ENCODE peak calls at places on chromosomes 2 and 18, in eight cellular contexts. P, G, T, A, M, K, X and C are unnamed samples. For H3K36me3, the result is how much of the 10 kb centered on the place peaks cover.

GRCh38 chr2:4678937-4679336 is 975.6 kb downstream of the DCDC2C start:
- ATAC-seq in K (no peak), A (no peak), X (no peak), M (no peak), T (no peak), P (no peak), G (no peak), C (no peak)

GRCh38 chr2:98915751-98916358 is 20.2 kb downstream of the CRACDL start:
- ATAC-seq in P (no peak), X (no peak), T (no peak), G (no peak), K (no peak), M (no peak), A (no peak), C (no peak)

GRCh38 chr2:127569274-127570065 is 34.0 kb downstream of the MYO7B start:
- ATAC-seq in K (peak), G (no peak), X (peak), M (no peak), P (no peak), T (peak), A (no peak), C (peak)

GRCh38 chr18:62399781-62400308 is 74.7 kb downstream of the TNFRSF11A start:
- ATAC-seq in K (peak), X (peak), A (peak), G (peak), T (peak), M (peak), P (no peak), C (peak)

GRCh38 chr2:10369269-10370255 is 66.9 kb downstream of the HPCAL1 start:
- ATAC-seq in X (no peak), P (peak), G (peak), M (peak), K (no peak), T (no peak), A (no peak), C (no peak)

GRCh38 chr2:136247204-136247990 is 129.4 kb upstream of the CXCR4 start:
- ATAC-seq in K (no peak), T (no peak), P (no peak), A (no peak), X (no peak), M (no peak), G (no peak), C (peak)

GRCh38 chr2:191030521-191031154 is 16.7 kb upstream of the STAT1 start:
- ATAC-seq in P (peak), T (peak), X (peak), M (peak), K (peak), A (peak), G (peak), C (peak)

GRCh38 chr2:10303174-10303633 is 500 bp downstream of the HPCAL1 start:
- ATAC-seq in P (no peak), T (peak), M (peak), X (peak), K (peak), G (peak), A (peak), C (no peak)

GRCh38 chr2:241258505-241259160 is 56.8 kb downstream of the HDLBP start:
- ATAC-seq in P (no peak), M (no peak), T (no peak), A (no peak), G (no peak), X (no peak), K (no peak), C (no peak)
- H3K36me3 ChIP-seq in P (half or more), M (half or more), T (under half), A (half or more), G (half or more), X (under half), K (half or more), C (under half)

GRCh38 chr2:231111987-231112386 is 12.9 kb downstream of the HTR2B start:
- ATAC-seq in G (no peak), P (no peak), X (no peak), K (no peak), T (no peak), M (no peak), A (no peak), C (no peak)

GRCh38 chr2:231117148-231117547 is 7.7 kb downstream of the HTR2B start:
- ATAC-seq in A (no peak), G (no peak), P (no peak), K (no peak), M (no peak), T (no peak), X (no peak), C (no peak)

GRCh38 chr2:231110551-231110950 is 14.3 kb downstream of the HTR2B start:
- ATAC-seq in K (no peak), T (no peak), G (no peak), M (no peak), A (no peak), P (no peak), X (no peak), C (no peak)

GRCh38 chr2:231115651-231116050 is 9.2 kb downstream of the HTR2B start:
- ATAC-seq in P (no peak), M (no peak), T (no peak), G (no peak), K (no peak), A (peak), X (no peak), C (no peak)

DNA sequence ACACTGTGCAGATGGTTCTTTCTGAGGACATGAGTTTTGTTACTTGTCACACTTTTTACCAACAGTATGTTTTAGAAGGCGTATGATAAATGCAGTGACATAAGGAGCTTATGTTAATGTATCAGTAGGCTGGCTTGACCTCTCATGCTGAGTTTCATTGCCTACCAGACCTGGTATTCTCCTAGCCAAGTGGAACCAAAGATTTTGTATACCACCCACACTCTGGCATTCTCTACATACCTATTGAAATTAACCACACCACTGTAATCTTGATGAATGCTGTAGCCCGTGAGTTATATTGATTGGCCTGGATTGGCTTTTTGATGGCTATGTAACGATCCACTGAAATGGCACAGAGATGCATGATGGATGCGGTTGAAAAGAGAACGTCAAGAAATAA is 11.4 kb downstream of the HTR2B start:
- ATAC-seq in P (no peak), G (no peak), A (peak), K (no peak), M (no peak), T (no peak), X (no peak), C (no peak)
- TF ChIP-seq POLR2AphosphoS5 in P (no peak), G (no peak), A (no peak), K (no peak), M (no peak), T (no peak), X (no peak), C (no peak)

DNA sequence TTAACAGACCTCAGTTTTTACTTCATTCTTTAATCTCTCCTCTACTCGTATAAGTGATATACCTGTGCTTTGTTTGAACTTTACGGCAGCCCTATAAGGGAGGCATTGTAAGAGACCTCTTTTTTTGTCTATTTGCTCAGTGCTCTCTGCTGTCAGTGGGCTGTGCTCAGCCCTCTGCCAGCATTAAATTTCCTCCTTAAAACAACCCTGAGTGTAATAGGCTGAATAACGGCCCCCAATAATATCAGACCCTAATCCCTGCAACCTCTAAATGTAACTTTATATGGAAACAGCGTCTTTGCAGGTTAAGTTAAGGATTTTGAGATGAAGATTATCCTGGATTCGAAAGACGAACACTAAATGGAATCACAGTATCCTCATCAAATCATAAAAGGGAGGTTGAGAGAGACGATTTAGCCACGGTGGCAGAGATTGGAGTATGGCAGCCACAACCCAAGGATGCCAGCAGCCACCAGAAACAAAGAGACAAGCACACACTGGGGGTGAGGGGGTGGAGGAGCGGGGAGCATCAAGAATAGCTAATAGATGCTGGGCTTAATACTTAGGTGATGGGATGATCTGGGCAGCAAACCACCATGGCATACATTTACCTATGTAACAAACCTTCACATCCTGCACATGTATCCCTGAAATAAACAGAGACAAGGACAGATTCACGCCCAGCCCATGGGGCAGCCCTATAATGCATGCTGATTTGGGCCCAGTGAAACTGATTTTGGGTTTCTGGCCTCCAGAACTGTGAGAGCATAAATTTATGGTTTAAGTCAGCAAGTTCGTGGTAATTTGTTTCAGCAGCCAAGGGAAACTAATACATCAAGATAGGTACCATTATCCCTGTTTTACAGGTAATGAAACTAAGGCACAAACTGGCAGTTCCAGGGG is 903 bp upstream of the FARSB start:
- ATAC-seq in K (peak), G (peak), T (peak), X (peak), A (peak), P (no peak), M (peak), C (peak)
- H3K27ac ChIP-seq in K (peak), G (peak), T (peak), X (peak), A (no peak), P (no peak), M (peak), C (peak)

DNA sequence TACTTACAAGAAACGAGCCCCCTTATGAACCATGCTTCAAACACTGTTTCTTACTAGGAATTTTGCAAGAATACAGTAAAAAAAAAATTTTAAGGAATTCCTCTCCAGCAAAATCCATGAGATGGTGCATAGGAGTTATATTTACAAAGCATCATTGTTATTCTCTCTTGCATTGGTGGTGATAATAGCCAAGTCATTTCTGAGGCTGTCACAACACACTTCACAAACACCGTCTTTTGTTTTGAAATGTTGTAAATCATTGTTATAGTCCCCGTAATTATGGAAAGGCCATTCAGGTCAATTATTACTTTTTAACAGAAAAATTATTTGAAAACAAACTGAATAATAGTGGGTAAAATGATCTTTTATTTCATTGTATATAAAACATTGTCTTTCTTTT is 60.1 kb downstream of the DYNC1I2 start:
- ATAC-seq in M (no peak), G (no peak), A (no peak), T (no peak), P (no peak), X (no peak), K (no peak), C (no peak)
- H3K36me3 ChIP-seq in M (half or more), G (under half), A (under half), T (under half), P (half or more), X (under half), K (under half), C (under half)

GRCh38 chr2:47246646-47247045 is 91.5 kb upstream of the STPG4 start:
- ATAC-seq in P (no peak), T (no peak), X (no peak), G (no peak), K (no peak), A (no peak), M (no peak), C (no peak)
- TF ChIP-seq POLR2AphosphoS5 in P (no peak), T (no peak), X (no peak), G (no peak), K (no peak), A (no peak), M (no peak), C (no peak)

GRCh38 chr2:54275541-54275940 is 19.5 kb upstream of the TSPYL6 start:
- ATAC-seq in P (no peak), M (no peak), X (no peak), T (no peak), G (no peak), K (no peak), A (no peak), C (no peak)

GRCh38 chr2:54274781-54275242 is 18.8 kb upstream of the TSPYL6 start:
- ATAC-seq in P (no peak), T (no peak), A (no peak), K (no peak), M (peak), G (no peak), X (no peak), C (no peak)

GRCh38 chr2:54284801-54285200 is 28.8 kb upstream of the TSPYL6 start:
- ATAC-seq in M (no peak), A (no peak), T (no peak), P (no peak), K (no peak), X (no peak), G (no peak), C (no peak)

DNA sequence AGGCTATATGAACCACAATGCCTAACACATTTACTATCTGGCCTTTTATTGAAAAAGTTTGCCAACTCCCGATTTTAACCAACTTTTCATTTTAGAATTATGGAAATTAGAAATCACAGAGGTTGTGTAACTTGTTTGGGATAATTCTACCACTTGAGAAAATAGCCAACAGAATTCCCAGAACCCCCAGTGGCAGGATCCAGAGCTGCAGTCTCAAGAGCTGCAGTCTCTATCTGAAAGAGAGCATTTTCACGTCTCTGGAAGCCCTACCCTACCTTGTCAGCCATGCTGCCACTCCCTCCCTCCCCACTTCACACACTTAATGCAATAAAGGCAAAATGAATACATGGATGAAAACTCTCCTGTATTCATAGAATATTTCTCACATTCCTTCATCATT is 23.4 kb upstream of the TSPYL6 start:
- ATAC-seq in K (peak), M (peak), T (no peak), X (no peak), G (peak), P (no peak), A (peak), C (no peak)
- H3K27ac ChIP-seq in K (no peak), M (no peak), T (no peak), X (no peak), G (no peak), P (no peak), A (no peak), C (no peak)

DNA sequence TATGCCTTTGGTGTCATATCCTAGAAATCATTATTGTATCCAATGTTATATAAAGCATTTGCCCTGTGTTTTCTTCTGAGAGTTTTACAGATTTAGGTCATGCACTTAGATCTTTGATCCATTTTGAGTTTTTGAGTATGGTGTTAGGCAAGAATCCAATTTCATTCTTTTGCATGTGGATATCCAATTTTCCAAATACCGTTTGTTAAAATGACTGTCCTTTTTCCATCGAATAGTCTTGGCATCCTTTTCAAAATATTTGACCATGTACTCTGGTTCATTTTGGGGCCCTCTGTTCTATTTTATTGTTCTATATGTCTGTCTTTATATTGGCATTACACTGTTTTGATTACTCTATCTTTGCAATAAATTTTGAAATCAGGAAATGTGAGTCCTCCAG is 23.8 kb upstream of the KCNJ13 start:
- ATAC-seq in A (no peak), P (no peak), G (no peak), M (no peak), T (no peak), X (no peak), K (no peak), C (no peak)
- H3K36me3 ChIP-seq in A (under half), P (under half), G (half or more), M (under half), T (under half), X (under half), K (under half), C (half or more)

GRCh38 chr2:233535276-233535675 is 31.3 kb downstream of the USP40 start:
- ATAC-seq in M (no peak), X (no peak), G (no peak), K (no peak), A (no peak), P (no peak), T (no peak), C (no peak)
- TF ChIP-seq POLR2AphosphoS5 in M (no peak), X (no peak), G (no peak), K (no peak), A (no peak), P (no peak), T (no peak), C (no peak)

GRCh38 chr2:36373149-36373880 is 17.7 kb downstream of the CRIM1 start:
- ATAC-seq in K (no peak), A (no peak), P (peak), T (peak), M (no peak), G (no peak), X (no peak), C (peak)
- H3K27ac ChIP-seq in K (no peak), A (peak), P (peak), T (peak), M (no peak), G (peak), X (no peak), C (peak)